ENCODE peak calls at places on chromosome 21, in ten cellular contexts. H is H54, Y is IMR-90, Z is tibial nerve, L is spleen, S is transverse colon, B is GM12891, C is breast epithelium, K is NB4, W is ovary. D is an unnamed sample.

GRCh38 chr21:45018131-45019075 is 56.0 kb upstream of the ADARB1 start:
- DNase-seq in Y (no peak), H (no peak), S (peak; percentile 9), L (peak; percentile 68), K (no peak), B (no peak), W (peak; percentile 33), C (no peak), Z (no peak), D (no peak)

GRCh38 chr21:14995695-14996490 is 68.9 kb downstream of the NRIP1 start:
- DNase-seq in W (no peak), H (no peak), S (no peak), B (no peak), K (no peak), C (no peak), Z (no peak), Y (peak; percentile 63), L (no peak), D (no peak)

GRCh38 chr21:45011911-45012660 is 62.3 kb upstream of the ADARB1 start:
- DNase-seq in H (peak; percentile 99), W (peak; percentile 12), L (peak; percentile 70), C (no peak), K (no peak), Z (no peak), Y (peak; percentile 94), B (no peak), S (peak; percentile 19), D (no peak)

GRCh38 chr21:40052276-40052675 is 185.0 kb downstream of the PCP4 start:
- DNase-seq in K (no peak), B (no peak), L (no peak), Y (no peak), Z (no peak), H (no peak), W (no peak), C (no peak), S (no peak), D (no peak)

GRCh38 chr21:45154511-45155508 is 80.4 kb downstream of the ADARB1 start:
- DNase-seq in C (no peak), S (no peak), B (no peak), L (no peak), K (peak; percentile 58), Z (no peak), H (peak; percentile 75), Y (peak; percentile 87), W (no peak), D (peak; percentile 66)

GRCh38 chr21:45284456-45284741 is 3.3 kb downstream of the POFUT2 start:
- DNase-seq in C (peak; percentile 12), L (peak; percentile 40), B (no peak), Y (no peak), H (no peak), K (no peak), W (peak; percentile 12), Z (peak; percentile 5), S (no peak), D (no peak)

GRCh38 chr21:18772404-18772803 is 368.8 kb upstream of the TMPRSS15 start:
- DNase-seq in K (peak; percentile 52), C (no peak), Y (no peak), W (no peak), Z (no peak), H (no peak), S (no peak), B (no peak), L (no peak), D (no peak)

GRCh38 chr21:15848632-15849031 is 118.8 kb downstream of the USP25 start:
- DNase-seq in Y (peak; percentile 76), C (no peak), B (no peak), K (no peak), H (peak; percentile 10), Z (no peak), S (no peak), W (no peak), L (no peak), D (no peak)

GRCh38 chr21:27248791-27249190 is 281.9 kb upstream of the ADAMTS5 start:
- DNase-seq in B (no peak), H (no peak), Z (no peak), K (no peak), Y (peak; percentile 60), S (no peak), L (no peak), C (no peak), W (no peak), D (no peak)

GRCh38 chr21:31554511-31555022 is 104.9 kb upstream of the SOD1 start:
- DNase-seq in Y (peak; percentile 5), C (no peak), Z (no peak), W (no peak), S (no peak), B (no peak), K (no peak), L (no peak), H (peak; percentile 80), D (no peak)
- TF ChIP-seq POLR2A in Y (no peak), C (no peak), Z (no peak), W (no peak), S (no peak), B (no peak), K (no peak), L (no peak), H (no peak), D (no peak)

GRCh38 chr21:37220981-37221664 is 46.0 kb downstream of the VPS26C start:
- DNase-seq in Y (peak; percentile 87), B (peak; percentile 80), W (peak; percentile 94), S (peak; percentile 95), H (peak; percentile 97), L (peak; percentile 99), C (peak; percentile 85), Z (peak; percentile 94), K (peak; percentile 95), D (peak; percentile 95)
- TF ChIP-seq POLR2A in Y (peak; percentile 37), B (peak; percentile 77), W (peak; percentile 49), S (peak; percentile 54), H (peak; percentile 96), L (peak; percentile 54), C (no peak), Z (peak; percentile 66), K (peak; percentile 68), D (peak; percentile 66)

GRCh38 chr21:37208056-37208705 is 59.0 kb downstream of the VPS26C start:
- DNase-seq in C (peak; percentile 56), W (no peak), Z (peak; percentile 37), H (no peak), L (peak; percentile 91), Y (no peak), S (peak; percentile 51), K (peak; percentile 82), B (no peak), D (peak; percentile 22)

GRCh38 chr21:37206531-37206930 is 60.6 kb downstream of the VPS26C start:
- DNase-seq in W (no peak), B (no peak), S (no peak), K (no peak), L (no peak), C (no peak), Z (no peak), H (no peak), Y (no peak), D (no peak)

GRCh38 chr21:37208741-37209225 is 58.4 kb downstream of the VPS26C start:
- DNase-seq in B (no peak), S (no peak), L (no peak), Z (no peak), H (no peak), C (no peak), Y (no peak), K (no peak), W (no peak), D (no peak)

GRCh38 chr21:37210017-37210593 is 57.0 kb downstream of the VPS26C start:
- DNase-seq in H (no peak), W (no peak), S (no peak), L (no peak), B (no peak), C (no peak), K (peak; percentile 13), Y (no peak), Z (no peak), D (no peak)

GRCh38 chr21:37207441-37208009 is 59.6 kb downstream of the VPS26C start:
- DNase-seq in S (peak; percentile 20), K (peak; percentile 40), Y (no peak), H (peak; percentile 38), B (no peak), W (no peak), Z (no peak), L (peak; percentile 73), C (peak; percentile 55), D (no peak)
- TF ChIP-seq POLR2A in S (no peak), K (no peak), Y (no peak), H (no peak), B (peak; percentile 43), W (no peak), Z (no peak), L (no peak), C (no peak), D (no peak)

GRCh38 chr21:35583566-35584216 is 476.6 kb downstream of the SETD4 start:
- DNase-seq in B (no peak), S (no peak), Z (no peak), K (no peak), C (no peak), W (no peak), L (no peak), H (no peak), Y (no peak), D (no peak)
- TF ChIP-seq POLR2A in B (no peak), S (no peak), Z (no peak), K (no peak), C (no peak), W (no peak), L (no peak), H (no peak), Y (no peak), D (no peak)

GRCh38 chr21:33977721-33978369 is 62.2 kb upstream of the ATP5PO start:
- DNase-seq in L (no peak), K (no peak), Y (no peak), C (no peak), S (no peak), W (no peak), Z (no peak), B (no peak), H (no peak), D (no peak)

GRCh38 chr21:33976980-33977720 is 61.5 kb upstream of the ATP5PO start:
- DNase-seq in Y (no peak), H (no peak), K (no peak), S (no peak), B (no peak), L (no peak), C (no peak), W (no peak), Z (no peak), D (no peak)

GRCh38 chr21:33974513-33975468 is 59.2 kb upstream of the ATP5PO start:
- DNase-seq in Z (no peak), H (no peak), W (no peak), Y (no peak), K (no peak), L (no peak), S (no peak), B (no peak), C (no peak), D (no peak)

GRCh38 chr21:33976082-33976979 is 60.7 kb upstream of the ATP5PO start:
- DNase-seq in C (no peak), K (peak; percentile 88), H (peak; percentile 87), W (no peak), S (peak; percentile 20), L (no peak), Z (no peak), B (no peak), Y (peak; percentile 94), D (peak; percentile 38)

DNA sequence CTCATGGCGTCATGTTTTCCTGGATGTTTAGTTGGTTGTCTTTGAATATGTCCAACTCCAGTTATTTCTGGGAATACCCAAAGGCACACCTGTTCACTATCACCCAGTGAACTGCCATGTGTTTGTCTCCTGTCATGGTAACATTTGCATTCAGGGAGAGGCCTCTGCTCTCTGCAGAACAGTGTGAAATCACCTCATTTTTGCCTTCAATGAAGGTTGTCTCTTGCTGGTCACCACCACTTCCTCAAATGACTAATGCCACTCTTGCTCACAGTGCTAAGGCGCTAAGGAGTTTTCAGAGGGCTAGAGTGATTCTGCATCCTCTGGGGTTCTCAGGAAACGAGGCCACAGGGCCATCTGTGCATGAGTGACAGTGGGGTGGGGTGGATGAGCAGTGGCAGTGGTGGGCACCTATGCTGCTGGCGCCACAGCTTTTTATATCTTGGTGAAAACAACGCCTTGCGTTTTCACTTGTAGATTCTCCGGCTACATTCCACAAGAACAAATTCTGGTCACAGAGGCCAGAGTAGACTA is 60.0 kb upstream of the ATP5PO start:
- DNase-seq in H (no peak), W (no peak), K (peak; percentile 92), C (no peak), S (peak; percentile 25), B (peak; percentile 48), L (no peak), Y (peak; percentile 43), Z (no peak), D (peak; percentile 10)
- TF ChIP-seq POLR2A in H (no peak), W (no peak), K (no peak), C (no peak), S (no peak), B (no peak), L (no peak), Y (no peak), Z (no peak), D (no peak)

D was measured in erythroblast.